ENCODE peak calls at places on chromosomes 4 and X, in five cellular contexts. I, N, B, S and W are unnamed samples.

GRCh38 chr4:8615921-8616787 is 23.6 kb downstream of the CPZ start:
- DNase-seq in I (no peak), N (no peak), B (peak), S (no peak), W (no peak)

GRCh38 chrX:78997870-78998558 is 52.8 kb downstream of the P2RY10 start:
- DNase-seq in I (no peak), N (no peak), B (no peak), S (no peak), W (no peak)

GRCh38 chrX:18892881-18893280 is 91.0 kb downstream of the PHKA2 start:
- DNase-seq in I (no peak), N (no peak), B (no peak), S (no peak), W (no peak)

GRCh38 chr4:110621328-110621812 is 1.5 kb downstream of the PITX2 start:
- DNase-seq in I (no peak), N (no peak), B (no peak), S (no peak), W (no peak)

GRCh38 chrX:65035451-65035779 is 59.2 kb upstream of the ZC4H2 start:
- DNase-seq in I (peak), N (no peak), B (peak), S (no peak), W (no peak)

GRCh38 chr4:140839888-140840790 is 84.0 kb upstream of the TBC1D9 start:
- DNase-seq in I (no peak), N (no peak), B (no peak), S (no peak), W (no peak)

GRCh38 chrX:130179579-130180215 is 7.9 kb downstream of the RAB33A start:
- DNase-seq in I (peak), N (no peak), B (no peak), S (no peak), W (no peak)

GRCh38 chrX:2479420-2479780 is 21.4 kb downstream of the DHRSX start:
- DNase-seq in I (no peak), N (peak), B (no peak), S (no peak), W (no peak)

GRCh38 chrX:28946846-28947245 is 359.6 kb downstream of the IL1RAPL1 start:
- DNase-seq in I (no peak), N (no peak), B (no peak), S (no peak), W (no peak)

GRCh38 chr4:47533689-47534347 is 48.7 kb downstream of the ATP10D start:
- DNase-seq in I (no peak), N (no peak), B (no peak), S (no peak), W (no peak)

GRCh38 chrX:77223046-77223445 is 224.1 kb upstream of the FGF16 start:
- DNase-seq in I (no peak), N (no peak), B (no peak), S (no peak), W (no peak)

GRCh38 chrX:111254896-111255693 is 15.2 kb downstream of the CAPN6 start:
- DNase-seq in I (no peak), N (no peak), B (no peak), S (no peak), W (no peak)

GRCh38 chrX:118943102-118943501 is 31.3 kb upstream of the LONRF3 start:
- DNase-seq in I (peak), N (no peak), B (no peak), S (no peak), W (no peak)

GRCh38 chr4:25085621-25086020 is 54.9 kb upstream of the LGI2 start:
- DNase-seq in I (no peak), N (no peak), B (no peak), S (no peak), W (no peak)

GRCh38 chr4:3364199-3364598 is 71.4 kb downstream of the RGS12 start:
- DNase-seq in I (no peak), N (no peak), B (peak), S (no peak), W (no peak)

GRCh38 chr4:100248476-100248875 is 58.2 kb upstream of the DDIT4L start:
- DNase-seq in I (no peak), N (no peak), B (no peak), S (no peak), W (no peak)
- TF ChIP-seq ZBTB33 in I (no peak), N (no peak), B (no peak), S (no peak), W (no peak)

DNA sequence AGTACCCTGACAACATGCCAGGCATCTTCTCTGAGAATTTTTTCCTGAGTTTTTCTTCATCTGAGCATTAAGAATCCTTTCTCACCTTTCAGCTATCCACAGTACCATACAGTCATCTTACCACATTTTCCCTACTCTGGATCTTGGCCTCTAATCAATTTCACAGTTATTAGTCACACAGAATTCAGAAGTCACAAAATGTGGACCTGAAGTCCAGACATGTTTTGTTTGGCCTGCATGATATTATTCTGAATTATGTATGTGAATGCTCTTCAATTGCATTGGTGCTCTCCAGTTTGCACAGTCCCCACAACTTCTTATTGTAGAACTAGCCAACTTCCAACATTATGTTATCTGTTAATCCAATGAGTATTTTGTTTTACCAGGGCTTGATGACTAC is 102.3 kb upstream of the GRIA3 start:
- DNase-seq in I (no peak), N (no peak), B (no peak), S (no peak), W (no peak)
- TF ChIP-seq ZBTB33 in I (no peak), N (no peak), B (no peak), S (no peak), W (no peak)

DNA sequence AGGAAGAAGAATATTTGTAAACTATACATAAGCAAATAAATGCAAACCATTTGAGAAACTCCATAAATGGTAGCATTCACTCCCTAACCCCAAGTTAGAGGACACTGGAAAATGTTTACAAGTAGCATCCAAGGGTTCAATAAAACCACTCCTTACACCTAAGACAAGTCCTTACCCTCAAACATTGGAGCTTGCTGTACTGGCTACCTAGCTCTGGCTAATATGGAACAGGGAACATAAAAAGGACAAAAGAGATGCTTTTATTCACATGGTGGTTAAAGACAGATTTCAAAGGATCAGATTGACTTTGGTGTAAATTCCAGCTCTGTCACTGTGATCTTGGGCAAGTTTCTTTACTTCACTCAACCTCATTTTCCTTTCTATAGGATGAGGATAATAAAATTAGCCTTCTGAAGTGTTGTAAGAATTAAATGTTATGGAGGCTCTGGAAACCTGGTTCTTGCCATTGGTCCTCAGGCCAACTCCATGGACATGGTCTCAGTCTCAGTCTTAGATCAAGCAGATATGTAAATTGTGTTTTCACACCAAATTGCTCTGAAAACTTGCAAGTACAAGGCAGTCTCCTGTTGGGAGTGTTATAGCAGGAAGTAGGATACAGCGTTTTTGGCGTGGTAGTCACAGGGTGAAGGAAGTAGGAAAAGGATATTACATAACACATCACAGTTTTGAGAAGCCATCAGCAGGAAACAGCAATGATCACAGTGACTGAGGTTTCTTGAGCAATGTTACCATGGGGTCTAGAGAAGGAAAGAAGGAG is 3.3 kb downstream of the CXCL1 start:
- DNase-seq in I (no peak), N (no peak), B (no peak), S (no peak), W (no peak)
- TF ChIP-seq ZBTB33 in I (no peak), N (no peak), B (no peak), S (no peak), W (no peak)

DNA sequence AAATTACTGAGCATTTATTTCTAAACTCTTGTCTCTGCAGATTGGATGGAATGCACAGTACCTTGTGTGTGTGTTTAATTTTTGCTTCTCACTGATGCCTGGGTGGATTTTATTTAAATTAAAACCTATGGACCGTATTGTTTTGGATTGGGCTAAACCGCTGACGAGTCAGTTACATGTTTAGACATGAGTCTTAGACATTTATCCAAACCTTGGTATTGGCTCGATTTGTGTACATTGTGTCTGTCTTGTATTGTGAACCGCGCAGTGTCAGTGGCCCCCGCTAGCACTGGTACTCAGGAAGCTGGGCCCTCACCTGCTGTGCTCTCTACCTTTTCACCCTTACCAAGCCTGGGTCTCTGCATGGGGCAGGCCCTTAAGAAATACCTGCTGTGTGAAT is 40.8 kb upstream of the TADA2B start:
- DNase-seq in I (no peak), N (no peak), B (no peak), S (no peak), W (no peak)
- TF ChIP-seq ZBTB33 in I (no peak), N (no peak), B (no peak), S (no peak), W (no peak)

GRCh38 chr4:82833696-82834313 is 35.2 kb upstream of the SCD5 start:
- DNase-seq in I (no peak), N (no peak), B (no peak), S (peak), W (no peak)
- TF ChIP-seq ZBTB33 in I (no peak), N (no peak), B (no peak), S (no peak), W (no peak)

GRCh38 chr4:155441475-155441874 is 64.7 kb upstream of the MAP9 start:
- DNase-seq in I (no peak), N (no peak), B (no peak), S (no peak), W (no peak)
- TF ChIP-seq ZBTB33 in I (no peak), N (no peak), B (no peak), S (no peak), W (no peak)

GRCh38 chr4:150988238-150988637 is 26.8 kb downstream of the LRBA start:
- DNase-seq in I (no peak), N (no peak), B (no peak), S (no peak), W (no peak)
- TF ChIP-seq ZBTB33 in I (no peak), N (no peak), B (no peak), S (no peak), W (no peak)

GRCh38 chr4:86250616-86251015 is 109.2 kb downstream of the MAPK10 start:
- DNase-seq in I (no peak), N (no peak), B (no peak), S (no peak), W (no peak)

GRCh38 chr4:86249074-86249473 is 110.8 kb downstream of the MAPK10 start:
- DNase-seq in I (no peak), N (no peak), B (no peak), S (no peak), W (no peak)

GRCh38 chr4:86247906-86248305 is 111.9 kb downstream of the MAPK10 start:
- DNase-seq in I (no peak), N (no peak), B (no peak), S (no peak), W (no peak)

GRCh38 chr4:86250006-86250405 is 109.8 kb downstream of the MAPK10 start:
- DNase-seq in I (no peak), N (no peak), B (no peak), S (no peak), W (no peak)

DNA sequence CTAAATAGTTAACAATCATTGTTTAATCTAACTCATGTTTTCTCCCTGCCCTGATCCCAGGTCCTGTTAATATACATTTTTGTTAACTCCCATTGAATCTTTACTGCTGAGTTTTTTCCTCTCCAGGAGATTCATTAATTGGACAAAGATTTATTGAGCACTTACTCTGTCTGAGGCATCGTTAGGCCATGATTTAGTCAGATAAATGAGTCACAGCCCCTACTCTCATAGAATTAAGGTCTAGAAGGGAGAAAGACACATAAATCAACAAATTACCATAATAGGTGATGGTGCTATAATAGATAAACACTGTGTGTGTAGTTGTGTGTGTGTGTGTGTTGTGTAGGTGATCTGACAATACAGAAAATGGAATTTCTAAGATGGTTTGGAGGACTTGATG is 112.5 kb downstream of the MAPK10 start:
- DNase-seq in I (no peak), N (no peak), B (no peak), S (no peak), W (no peak)
- TF ChIP-seq ZBTB33 in I (no peak), N (no peak), B (no peak), S (no peak), W (no peak)

GRCh38 chrX:38819163-38819562 is 17.9 kb downstream of the MID1IP1 start:
- DNase-seq in I (no peak), N (no peak), B (no peak), S (no peak), W (no peak)

GRCh38 chrX:38820751-38821150 is 19.5 kb downstream of the MID1IP1 start:
- DNase-seq in I (no peak), N (no peak), B (no peak), S (no peak), W (no peak)

GRCh38 chrX:38819709-38820108 is 18.4 kb downstream of the MID1IP1 start:
- DNase-seq in I (no peak), N (no peak), B (no peak), S (no peak), W (no peak)

GRCh38 chrX:38816158-38816557 is 14.9 kb downstream of the MID1IP1 start:
- DNase-seq in I (no peak), N (no peak), B (no peak), S (no peak), W (no peak)

GRCh38 chrX:38817004-38817703 is 15.9 kb downstream of the MID1IP1 start:
- DNase-seq in I (peak), N (no peak), B (no peak), S (no peak), W (no peak)
- TF ChIP-seq ZBTB33 in I (no peak), N (no peak), B (no peak), S (no peak), W (no peak)